ENCODE peak calls at places on chromosomes 4 and X, in six cellular contexts. One of them, this sample, is unnamed.

GRCh38 chr4:40550900-40551546 is 78.6 kb downstream of the RBM47 start:
- DNase-seq in Peyer's patch: peak
- DNase-seq in PC-3: peak
- DNase-seq in A549: peak
- DNase-seq in skeletal muscle cell: no peak
- DNase-seq in WERI-Rb-1: peak
- DNase-seq in this sample: no peak

GRCh38 chr4:135277116-135277979 is 1075.8 kb upstream of the PABPC4L start:
- DNase-seq in Peyer's patch: no peak
- DNase-seq in PC-3: peak
- DNase-seq in A549: no peak
- DNase-seq in skeletal muscle cell: peak
- DNase-seq in WERI-Rb-1: no peak
- DNase-seq in this sample: peak

GRCh38 chr4:45946699-45947098 is 177.2 kb downstream of the GABRG1 start:
- DNase-seq in Peyer's patch: no peak
- DNase-seq in PC-3: peak
- DNase-seq in A549: no peak
- DNase-seq in skeletal muscle cell: no peak
- DNase-seq in WERI-Rb-1: no peak
- DNase-seq in this sample: no peak

GRCh38 chrX:15946783-15947550 is 92.4 kb upstream of the AP1S2 start:
- DNase-seq in Peyer's patch: no peak
- DNase-seq in PC-3: peak
- DNase-seq in A549: no peak
- DNase-seq in skeletal muscle cell: peak
- DNase-seq in WERI-Rb-1: no peak
- DNase-seq in this sample: peak

GRCh38 chrX:44400588-44400987 is 57.1 kb upstream of the EFHC2 start:
- DNase-seq in Peyer's patch: no peak
- DNase-seq in PC-3: peak
- DNase-seq in A549: no peak
- DNase-seq in skeletal muscle cell: peak
- DNase-seq in WERI-Rb-1: no peak
- DNase-seq in this sample: peak

GRCh38 chr4:138845664-138846063 is 169.9 kb upstream of the NOCT start:
- DNase-seq in Peyer's patch: no peak
- DNase-seq in PC-3: no peak
- DNase-seq in A549: no peak
- DNase-seq in skeletal muscle cell: no peak
- DNase-seq in WERI-Rb-1: no peak
- DNase-seq in this sample: no peak

GRCh38 chr4:141352775-141353544 is 132.3 kb downstream of the ZNF330 start:
- DNase-seq in Peyer's patch: no peak
- DNase-seq in PC-3: peak
- DNase-seq in A549: no peak
- DNase-seq in skeletal muscle cell: peak
- DNase-seq in WERI-Rb-1: no peak
- DNase-seq in this sample: peak

GRCh38 chr4:104494822-104495559 is at the start of gene CXXC4:
- DNase-seq in Peyer's patch: peak
- DNase-seq in PC-3: no peak
- DNase-seq in A549: peak
- DNase-seq in skeletal muscle cell: peak
- DNase-seq in WERI-Rb-1: peak
- DNase-seq in this sample: peak

GRCh38 chrX:98379134-98379533 is 1495.4 kb downstream of the RPA4 start:
- DNase-seq in Peyer's patch: no peak
- DNase-seq in PC-3: peak
- DNase-seq in A549: no peak
- DNase-seq in skeletal muscle cell: no peak
- DNase-seq in WERI-Rb-1: no peak
- DNase-seq in this sample: no peak

GRCh38 chr4:17580969-17581368 is 4.0 kb downstream of the LAP3 start:
- DNase-seq in Peyer's patch: no peak
- DNase-seq in PC-3: no peak
- DNase-seq in A549: no peak
- DNase-seq in skeletal muscle cell: no peak
- DNase-seq in WERI-Rb-1: no peak
- DNase-seq in this sample: peak

GRCh38 chr4:185039508-185040273 is 21.4 kb downstream of the HELT start:
- DNase-seq in Peyer's patch: peak
- DNase-seq in PC-3: peak
- DNase-seq in A549: peak
- DNase-seq in skeletal muscle cell: peak
- DNase-seq in WERI-Rb-1: peak
- DNase-seq in this sample: peak

GRCh38 chr4:38728651-38729141 is 54.1 kb downstream of the TLR10 start:
- DNase-seq in Peyer's patch: peak
- DNase-seq in PC-3: peak
- DNase-seq in A549: no peak
- DNase-seq in skeletal muscle cell: no peak
- DNase-seq in WERI-Rb-1: peak
- DNase-seq in this sample: no peak

GRCh38 chr4:182062458-182062857 is 180.7 kb upstream of the TENM3 start:
- DNase-seq in Peyer's patch: no peak
- DNase-seq in PC-3: no peak
- DNase-seq in A549: no peak
- DNase-seq in skeletal muscle cell: no peak
- DNase-seq in WERI-Rb-1: no peak
- DNase-seq in this sample: no peak

GRCh38 chr4:57048590-57049304 is 61.4 kb downstream of the IGFBP7 start:
- DNase-seq in Peyer's patch: no peak
- DNase-seq in PC-3: peak
- DNase-seq in A549: no peak
- DNase-seq in skeletal muscle cell: no peak
- DNase-seq in WERI-Rb-1: no peak
- DNase-seq in this sample: no peak

GRCh38 chr4:16227462-16227868 is 1.2 kb upstream of the TAPT1 start:
- DNase-seq in Peyer's patch: peak
- DNase-seq in PC-3: peak
- DNase-seq in A549: no peak
- DNase-seq in skeletal muscle cell: no peak
- DNase-seq in WERI-Rb-1: no peak
- DNase-seq in this sample: no peak

GRCh38 chrX:136639506-136640176 is 8.3 kb upstream of the CD40LG start:
- DNase-seq in Peyer's patch: no peak
- DNase-seq in PC-3: peak
- DNase-seq in A549: no peak
- DNase-seq in skeletal muscle cell: peak
- DNase-seq in WERI-Rb-1: no peak
- DNase-seq in this sample: no peak

GRCh38 chrX:44918722-44919121 is 45.7 kb downstream of the KDM6A start:
- DNase-seq in Peyer's patch: no peak
- DNase-seq in PC-3: peak
- DNase-seq in A549: no peak
- DNase-seq in skeletal muscle cell: no peak
- DNase-seq in WERI-Rb-1: no peak
- DNase-seq in this sample: no peak

GRCh38 chrX:37685452-37686347 is at the start of gene XK:
- DNase-seq in Peyer's patch: peak
- DNase-seq in PC-3: peak
- DNase-seq in A549: peak
- DNase-seq in skeletal muscle cell: no peak
- DNase-seq in WERI-Rb-1: no peak
- DNase-seq in this sample: no peak

GRCh38 chr4:108738307-108738706 is 24.5 kb downstream of the ETNPPL start:
- DNase-seq in Peyer's patch: no peak
- DNase-seq in PC-3: peak
- DNase-seq in A549: no peak
- DNase-seq in skeletal muscle cell: peak
- DNase-seq in WERI-Rb-1: no peak
- DNase-seq in this sample: no peak

GRCh38 chrX:34562006-34562405 is 95.1 kb downstream of the TMEM47 start:
- DNase-seq in Peyer's patch: no peak
- DNase-seq in PC-3: no peak
- DNase-seq in A549: no peak
- DNase-seq in skeletal muscle cell: no peak
- DNase-seq in WERI-Rb-1: no peak
- DNase-seq in this sample: no peak

GRCh38 chr4:25437951-25438350 is 60.9 kb downstream of the ANAPC4 start:
- DNase-seq in Peyer's patch: no peak
- DNase-seq in PC-3: no peak
- DNase-seq in A549: no peak
- DNase-seq in skeletal muscle cell: peak
- DNase-seq in WERI-Rb-1: no peak
- DNase-seq in this sample: no peak

DNA sequence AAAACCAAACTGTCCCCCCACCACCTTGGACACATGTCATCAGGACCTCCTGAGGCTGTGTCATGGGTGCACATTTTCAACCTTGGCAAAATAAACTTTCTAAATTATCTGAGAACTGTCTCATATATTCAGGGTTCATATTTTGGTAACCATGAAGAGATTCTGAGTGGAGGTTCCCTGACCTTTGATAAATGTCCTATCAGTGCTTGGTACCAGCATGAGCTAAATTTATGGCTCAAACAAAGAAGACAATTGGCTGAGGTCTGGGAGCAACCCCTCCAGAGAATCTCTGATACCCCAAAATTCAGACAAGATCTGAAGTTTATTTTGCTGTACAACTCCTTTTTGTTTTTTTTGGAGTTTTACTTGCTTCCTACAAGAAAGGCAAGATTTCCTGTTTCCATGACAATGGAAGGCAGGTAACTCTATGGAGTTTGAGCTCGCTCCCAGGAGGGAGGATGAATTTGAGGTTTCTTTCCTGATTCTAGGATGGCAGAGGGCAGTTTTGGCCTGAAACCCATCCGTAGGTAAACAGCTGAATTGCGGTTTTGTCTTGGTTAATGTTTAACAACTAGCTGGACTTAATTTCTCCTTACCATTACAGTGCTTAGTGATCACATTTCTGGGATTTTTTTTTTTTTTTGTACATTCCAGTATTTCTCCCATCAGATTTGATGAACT is 14.5 kb downstream of the UGT2B15 start:
- DNase-seq in Peyer's patch: no peak
- DNase-seq in PC-3: peak
- DNase-seq in A549: no peak
- DNase-seq in skeletal muscle cell: no peak
- DNase-seq in WERI-Rb-1: no peak
- DNase-seq in this sample: no peak
- H3K4me3 ChIP-seq in Peyer's patch: no peak
- H3K4me3 ChIP-seq in PC-3: peak
- H3K4me3 ChIP-seq in A549: no peak
- H3K4me3 ChIP-seq in skeletal muscle cell: no peak
- H3K4me3 ChIP-seq in WERI-Rb-1: no peak
- H3K4me3 ChIP-seq in this sample: no peak

GRCh38 chr4:72567036-72567435 is 2.0 kb downstream of the ADAMTS3 start:
- DNase-seq in Peyer's patch: no peak
- DNase-seq in PC-3: no peak
- DNase-seq in A549: no peak
- DNase-seq in skeletal muscle cell: no peak
- DNase-seq in WERI-Rb-1: no peak
- DNase-seq in this sample: no peak

GRCh38 chr4:72568959-72569718 is at the start of gene ADAMTS3:
- DNase-seq in Peyer's patch: peak
- DNase-seq in PC-3: peak
- DNase-seq in A549: peak
- DNase-seq in skeletal muscle cell: peak
- DNase-seq in WERI-Rb-1: peak
- DNase-seq in this sample: no peak

GRCh38 chr4:72571337-72571736 is 2.3 kb upstream of the ADAMTS3 start:
- DNase-seq in Peyer's patch: no peak
- DNase-seq in PC-3: no peak
- DNase-seq in A549: no peak
- DNase-seq in skeletal muscle cell: no peak
- DNase-seq in WERI-Rb-1: no peak
- DNase-seq in this sample: no peak

GRCh38 chr4:72567821-72568620 is 1.0 kb downstream of the ADAMTS3 start:
- DNase-seq in Peyer's patch: peak
- DNase-seq in PC-3: peak
- DNase-seq in A549: peak
- DNase-seq in skeletal muscle cell: peak
- DNase-seq in WERI-Rb-1: peak
- DNase-seq in this sample: peak

DNA sequence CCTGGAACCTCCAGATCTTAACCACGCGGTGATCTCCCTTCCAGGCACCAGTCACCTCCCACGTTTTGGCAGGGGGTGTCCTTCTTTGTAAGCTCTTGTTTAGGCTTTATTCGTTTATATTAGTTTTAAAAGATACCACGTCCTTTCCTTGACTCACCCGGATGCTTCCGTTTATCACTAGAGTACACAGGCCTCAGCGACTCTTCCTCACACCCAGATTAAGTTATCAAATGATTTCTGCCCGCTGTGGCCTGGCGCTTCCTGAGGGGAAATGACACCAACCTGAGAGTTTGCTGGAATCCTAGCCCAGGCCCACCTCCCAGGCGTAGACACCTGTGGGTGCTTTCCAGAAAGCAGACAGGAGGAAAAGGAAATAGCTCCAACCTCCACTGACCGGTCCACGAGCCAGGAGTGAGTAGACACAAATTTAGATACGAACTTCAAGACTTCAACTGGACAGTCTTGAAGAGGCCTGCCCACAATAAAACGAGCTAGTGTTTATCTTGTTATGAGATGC is 756 bp upstream of the ADAMTS3 start:
- DNase-seq in Peyer's patch: no peak
- DNase-seq in PC-3: peak
- DNase-seq in A549: no peak
- DNase-seq in skeletal muscle cell: no peak
- DNase-seq in WERI-Rb-1: peak
- DNase-seq in this sample: no peak
- H3K4me3 ChIP-seq in Peyer's patch: no peak
- H3K4me3 ChIP-seq in PC-3: peak
- H3K4me3 ChIP-seq in A549: no peak
- H3K4me3 ChIP-seq in skeletal muscle cell: peak
- H3K4me3 ChIP-seq in WERI-Rb-1: peak
- H3K4me3 ChIP-seq in this sample: peak

GRCh38 chr4:7857993-7858392 is 81.7 kb downstream of the AFAP1 start:
- DNase-seq in Peyer's patch: no peak
- DNase-seq in PC-3: no peak
- DNase-seq in A549: no peak
- DNase-seq in skeletal muscle cell: no peak
- DNase-seq in WERI-Rb-1: no peak
- DNase-seq in this sample: no peak

GRCh38 chr4:7855731-7856130 is 83.9 kb downstream of the AFAP1 start:
- DNase-seq in Peyer's patch: no peak
- DNase-seq in PC-3: no peak
- DNase-seq in A549: no peak
- DNase-seq in skeletal muscle cell: no peak
- DNase-seq in WERI-Rb-1: no peak
- DNase-seq in this sample: no peak

GRCh38 chr4:7858498-7858897 is 81.2 kb downstream of the AFAP1 start:
- DNase-seq in Peyer's patch: no peak
- DNase-seq in PC-3: no peak
- DNase-seq in A549: no peak
- DNase-seq in skeletal muscle cell: no peak
- DNase-seq in WERI-Rb-1: no peak
- DNase-seq in this sample: no peak

GRCh38 chr4:7859350-7859749 is 80.3 kb downstream of the AFAP1 start:
- DNase-seq in Peyer's patch: no peak
- DNase-seq in PC-3: no peak
- DNase-seq in A549: no peak
- DNase-seq in skeletal muscle cell: no peak
- DNase-seq in WERI-Rb-1: no peak
- DNase-seq in this sample: no peak

GRCh38 chr4:7857238-7857701 is 82.4 kb downstream of the AFAP1 start:
- DNase-seq in Peyer's patch: no peak
- DNase-seq in PC-3: peak
- DNase-seq in A549: no peak
- DNase-seq in skeletal muscle cell: peak
- DNase-seq in WERI-Rb-1: no peak
- DNase-seq in this sample: no peak
- H3K4me3 ChIP-seq in Peyer's patch: no peak
- H3K4me3 ChIP-seq in PC-3: no peak
- H3K4me3 ChIP-seq in A549: no peak
- H3K4me3 ChIP-seq in skeletal muscle cell: no peak
- H3K4me3 ChIP-seq in WERI-Rb-1: no peak
- H3K4me3 ChIP-seq in this sample: no peak

GRCh38 chr4:74447636-74448233 is 2.8 kb downstream of the AREG start:
- DNase-seq in Peyer's patch: no peak
- DNase-seq in PC-3: no peak
- DNase-seq in A549: no peak
- DNase-seq in skeletal muscle cell: no peak
- DNase-seq in WERI-Rb-1: no peak
- DNase-seq in this sample: no peak
- H3K4me3 ChIP-seq in Peyer's patch: no peak
- H3K4me3 ChIP-seq in PC-3: peak
- H3K4me3 ChIP-seq in A549: peak
- H3K4me3 ChIP-seq in skeletal muscle cell: no peak
- H3K4me3 ChIP-seq in WERI-Rb-1: no peak
- H3K4me3 ChIP-seq in this sample: no peak

This sample was measured in astrocyte of the cerebellum.